ENCODE peak calls at places on chromosomes 16 and 17, in five cellular contexts. One of them, this sample, is unnamed.

GRCh38 chr17:76641501-76641900 is 2.1 kb downstream of the ST6GALNAC1 start:
- DNase-seq in heart right ventricle: no peak
- DNase-seq in MM.1S: no peak
- DNase-seq in neural progenitor cell: no peak
- DNase-seq in LNCaP clone FGC: peak; percentile 63
- DNase-seq in this sample: no peak

GRCh38 chr17:81044764-81045589 is 10.0 kb downstream of the BAIAP2 start:
- DNase-seq in heart right ventricle: peak; percentile 91
- DNase-seq in MM.1S: no peak
- DNase-seq in neural progenitor cell: no peak
- DNase-seq in LNCaP clone FGC: peak; percentile 74
- DNase-seq in this sample: no peak

GRCh38 chr17:80848449-80849102 is 143.1 kb upstream of the CHMP6 start:
- DNase-seq in heart right ventricle: no peak
- DNase-seq in MM.1S: no peak
- DNase-seq in neural progenitor cell: no peak
- DNase-seq in LNCaP clone FGC: no peak
- DNase-seq in this sample: no peak

GRCh38 chr17:9330903-9331272 is 244.7 kb downstream of the STX8 start:
- DNase-seq in heart right ventricle: no peak
- DNase-seq in MM.1S: no peak
- DNase-seq in neural progenitor cell: peak; percentile 59
- DNase-seq in LNCaP clone FGC: no peak
- DNase-seq in this sample: no peak

GRCh38 chr16:3292604-3293003 is 9.3 kb downstream of the ZNF263 start:
- DNase-seq in heart right ventricle: no peak
- DNase-seq in MM.1S: no peak
- DNase-seq in neural progenitor cell: no peak
- DNase-seq in LNCaP clone FGC: no peak
- DNase-seq in this sample: no peak

GRCh38 chr17:82528484-82529265 is 9.1 kb downstream of the FOXK2 start:
- DNase-seq in heart right ventricle: peak; percentile 40
- DNase-seq in MM.1S: no peak
- DNase-seq in neural progenitor cell: peak; percentile 52
- DNase-seq in LNCaP clone FGC: peak; percentile 92
- DNase-seq in this sample: no peak

GRCh38 chr17:39073916-39074315 is 77.5 kb downstream of the PLXDC1 start:
- DNase-seq in heart right ventricle: no peak
- DNase-seq in MM.1S: no peak
- DNase-seq in neural progenitor cell: no peak
- DNase-seq in LNCaP clone FGC: no peak
- DNase-seq in this sample: no peak

GRCh38 chr16:2856061-2856670 is 1.8 kb downstream of the PRSS22 start:
- DNase-seq in heart right ventricle: no peak
- DNase-seq in MM.1S: no peak
- DNase-seq in neural progenitor cell: no peak
- DNase-seq in LNCaP clone FGC: no peak
- DNase-seq in this sample: no peak

GRCh38 chr17:21191698-21192097 is 22.3 kb downstream of the TMEM11 start:
- DNase-seq in heart right ventricle: no peak
- DNase-seq in MM.1S: peak; percentile 18
- DNase-seq in neural progenitor cell: no peak
- DNase-seq in LNCaP clone FGC: no peak
- DNase-seq in this sample: no peak

GRCh38 chr16:1941162-1941923 is 1.7 kb downstream of the MSRB1 start:
- DNase-seq in heart right ventricle: no peak
- DNase-seq in MM.1S: no peak
- DNase-seq in neural progenitor cell: peak; percentile 58
- DNase-seq in LNCaP clone FGC: no peak
- DNase-seq in this sample: no peak

GRCh38 chr17:40092581-40092980 is 7.8 kb downstream of the NR1D1 start:
- DNase-seq in heart right ventricle: no peak
- DNase-seq in MM.1S: no peak
- DNase-seq in neural progenitor cell: no peak
- DNase-seq in LNCaP clone FGC: no peak
- DNase-seq in this sample: no peak

GRCh38 chr16:77468831-77469230 is 34.0 kb upstream of the ADAMTS18 start:
- DNase-seq in heart right ventricle: no peak
- DNase-seq in MM.1S: no peak
- DNase-seq in neural progenitor cell: peak; percentile 64
- DNase-seq in LNCaP clone FGC: no peak
- DNase-seq in this sample: no peak

GRCh38 chr16:83994087-83994486 is 26.0 kb downstream of the NECAB2 start:
- DNase-seq in heart right ventricle: no peak
- DNase-seq in MM.1S: no peak
- DNase-seq in neural progenitor cell: no peak
- DNase-seq in LNCaP clone FGC: no peak
- DNase-seq in this sample: no peak

GRCh38 chr17:1467898-1468492 is 12.0 kb upstream of the CRK start:
- DNase-seq in heart right ventricle: no peak
- DNase-seq in MM.1S: no peak
- DNase-seq in neural progenitor cell: peak; percentile 40
- DNase-seq in LNCaP clone FGC: no peak
- DNase-seq in this sample: no peak

GRCh38 chr16:86384980-86385379 is 125.3 kb upstream of the FOXF1 start:
- DNase-seq in heart right ventricle: no peak
- DNase-seq in MM.1S: no peak
- DNase-seq in neural progenitor cell: no peak
- DNase-seq in LNCaP clone FGC: no peak
- DNase-seq in this sample: no peak

GRCh38 chr16:57906385-57907316 is 64.3 kb downstream of the CNGB1 start:
- DNase-seq in heart right ventricle: peak; percentile 25
- DNase-seq in MM.1S: no peak
- DNase-seq in neural progenitor cell: peak; percentile 62
- DNase-seq in LNCaP clone FGC: no peak
- DNase-seq in this sample: no peak

GRCh38 chr16:74140557-74140956 is 156.1 kb upstream of the PSMD7 start:
- DNase-seq in heart right ventricle: no peak
- DNase-seq in MM.1S: no peak
- DNase-seq in neural progenitor cell: no peak
- DNase-seq in LNCaP clone FGC: no peak
- DNase-seq in this sample: no peak

DNA sequence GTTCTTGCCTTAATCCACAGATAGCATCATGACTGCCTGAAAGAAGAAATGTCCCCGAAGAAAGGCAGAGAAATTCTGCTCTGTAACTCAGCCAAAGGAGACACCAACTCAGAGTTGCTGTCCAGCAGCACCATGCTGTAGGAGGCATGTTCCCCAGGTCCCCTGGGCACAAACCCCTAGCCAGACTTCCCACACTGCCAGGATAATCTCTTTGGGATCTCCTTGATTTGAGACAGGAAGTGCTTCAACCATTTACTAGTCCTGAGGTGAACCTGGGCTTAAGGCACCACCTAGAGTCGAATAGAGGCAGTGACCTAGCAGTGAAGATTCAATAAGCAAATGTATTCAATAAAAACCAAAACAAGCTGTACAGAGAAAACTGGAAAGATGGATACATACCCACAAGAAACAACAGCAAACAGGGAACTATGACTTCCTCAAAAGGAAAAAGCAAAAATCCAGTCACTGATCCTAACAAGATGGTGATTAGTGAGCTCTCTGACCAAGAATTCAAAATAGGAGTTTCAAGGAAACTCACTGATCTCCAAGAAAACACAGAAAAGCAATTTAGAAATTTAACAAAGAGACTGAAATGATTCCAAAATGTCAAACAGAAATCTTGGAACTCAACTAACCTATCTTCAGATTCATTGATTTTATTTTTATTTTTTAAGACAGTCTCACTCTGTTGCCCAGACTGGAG is 5.7 kb downstream of the OR4D2 start:
- DNase-seq in heart right ventricle: no peak
- DNase-seq in MM.1S: peak; percentile 49
- DNase-seq in neural progenitor cell: peak; percentile 64
- DNase-seq in LNCaP clone FGC: peak; percentile 31
- DNase-seq in this sample: peak; percentile 58
- TF ChIP-seq CTCF in heart right ventricle: peak; percentile 46
- TF ChIP-seq CTCF in MM.1S: peak; percentile 68
- TF ChIP-seq CTCF in neural progenitor cell: peak; percentile 60
- TF ChIP-seq CTCF in LNCaP clone FGC: peak; percentile 63
- TF ChIP-seq CTCF in this sample: peak; percentile 23

GRCh38 chr17:63486317-63487013 is 9.6 kb downstream of the ACE start:
- DNase-seq in heart right ventricle: no peak
- DNase-seq in MM.1S: no peak
- DNase-seq in neural progenitor cell: no peak
- DNase-seq in LNCaP clone FGC: no peak
- DNase-seq in this sample: no peak

GRCh38 chr17:63482509-63482908 is 5.6 kb downstream of the ACE start:
- DNase-seq in heart right ventricle: no peak
- DNase-seq in MM.1S: no peak
- DNase-seq in neural progenitor cell: no peak
- DNase-seq in LNCaP clone FGC: no peak
- DNase-seq in this sample: no peak

GRCh38 chr17:63483038-63483437 is 6.2 kb downstream of the ACE start:
- DNase-seq in heart right ventricle: no peak
- DNase-seq in MM.1S: no peak
- DNase-seq in neural progenitor cell: no peak
- DNase-seq in LNCaP clone FGC: no peak
- DNase-seq in this sample: no peak

GRCh38 chr17:63481488-63481870 is 4.6 kb downstream of the ACE start:
- DNase-seq in heart right ventricle: no peak
- DNase-seq in MM.1S: no peak
- DNase-seq in neural progenitor cell: no peak
- DNase-seq in LNCaP clone FGC: no peak
- DNase-seq in this sample: no peak

GRCh38 chr17:63483655-63484575 is 7.1 kb downstream of the ACE start:
- DNase-seq in heart right ventricle: no peak
- DNase-seq in MM.1S: no peak
- DNase-seq in neural progenitor cell: no peak
- DNase-seq in LNCaP clone FGC: no peak
- DNase-seq in this sample: no peak
- TF ChIP-seq CTCF in heart right ventricle: no peak
- TF ChIP-seq CTCF in MM.1S: no peak
- TF ChIP-seq CTCF in neural progenitor cell: no peak
- TF ChIP-seq CTCF in LNCaP clone FGC: no peak
- TF ChIP-seq CTCF in this sample: no peak

DNA sequence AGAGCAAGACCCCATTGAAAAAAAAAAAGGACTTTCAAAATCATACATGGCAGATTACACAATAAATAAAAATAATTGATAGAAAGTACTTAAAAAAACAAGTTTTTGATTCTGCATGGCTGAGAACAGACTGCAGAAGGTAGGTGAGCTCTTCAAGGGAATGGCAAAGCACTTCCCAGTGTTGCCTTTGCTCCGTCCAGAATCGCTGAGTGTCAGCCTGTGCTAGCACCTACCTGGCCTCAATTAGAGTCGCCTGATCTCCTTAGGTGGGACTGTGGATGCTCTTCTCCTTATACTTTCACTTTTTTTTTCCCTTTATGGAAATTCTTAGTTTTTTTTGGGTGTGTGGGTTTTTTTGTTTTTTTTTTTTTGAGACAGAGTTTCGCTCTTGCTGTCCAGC is 6.0 kb upstream of the TMEM220 start:
- DNase-seq in heart right ventricle: no peak
- DNase-seq in MM.1S: no peak
- DNase-seq in neural progenitor cell: no peak
- DNase-seq in LNCaP clone FGC: no peak
- DNase-seq in this sample: no peak
- TF ChIP-seq CTCF in heart right ventricle: no peak
- TF ChIP-seq CTCF in MM.1S: no peak
- TF ChIP-seq CTCF in neural progenitor cell: no peak
- TF ChIP-seq CTCF in LNCaP clone FGC: no peak
- TF ChIP-seq CTCF in this sample: no peak

DNA sequence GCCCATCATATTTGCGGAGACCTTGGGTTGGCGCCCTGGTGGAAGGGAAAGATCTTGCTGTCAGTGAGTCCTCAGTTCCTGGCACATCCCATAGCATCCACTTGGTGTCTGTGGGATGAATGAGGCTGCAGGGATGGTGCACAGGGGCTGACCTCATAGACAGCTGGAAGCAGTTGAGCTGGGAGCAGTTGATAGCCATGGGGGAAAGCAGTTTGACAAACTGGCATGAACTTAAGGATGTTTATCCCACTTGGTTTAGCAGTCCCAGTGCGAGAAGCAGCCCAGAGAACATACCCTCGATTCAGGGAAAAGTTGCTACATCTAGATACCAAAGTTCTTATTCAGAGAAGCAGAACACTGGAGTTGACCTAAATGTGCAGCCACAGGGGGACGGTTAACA is 80.7 kb downstream of the SNX29 start:
- DNase-seq in heart right ventricle: no peak
- DNase-seq in MM.1S: no peak
- DNase-seq in neural progenitor cell: no peak
- DNase-seq in LNCaP clone FGC: no peak
- DNase-seq in this sample: no peak
- TF ChIP-seq CTCF in heart right ventricle: no peak
- TF ChIP-seq CTCF in MM.1S: no peak
- TF ChIP-seq CTCF in neural progenitor cell: no peak
- TF ChIP-seq CTCF in LNCaP clone FGC: no peak
- TF ChIP-seq CTCF in this sample: no peak

GRCh38 chr16:17259751-17260270 is 210.9 kb downstream of the XYLT1 start:
- DNase-seq in heart right ventricle: no peak
- DNase-seq in MM.1S: no peak
- DNase-seq in neural progenitor cell: no peak
- DNase-seq in LNCaP clone FGC: no peak
- DNase-seq in this sample: no peak

GRCh38 chr16:17258848-17259713 is 211.7 kb downstream of the XYLT1 start:
- DNase-seq in heart right ventricle: no peak
- DNase-seq in MM.1S: peak; percentile 87
- DNase-seq in neural progenitor cell: no peak
- DNase-seq in LNCaP clone FGC: no peak
- DNase-seq in this sample: peak; percentile 77

GRCh38 chr16:17260271-17260849 is 210.4 kb downstream of the XYLT1 start:
- DNase-seq in heart right ventricle: no peak
- DNase-seq in MM.1S: no peak
- DNase-seq in neural progenitor cell: no peak
- DNase-seq in LNCaP clone FGC: no peak
- DNase-seq in this sample: no peak

GRCh38 chr16:17257426-17257825 is 213.3 kb downstream of the XYLT1 start:
- DNase-seq in heart right ventricle: no peak
- DNase-seq in MM.1S: no peak
- DNase-seq in neural progenitor cell: no peak
- DNase-seq in LNCaP clone FGC: no peak
- DNase-seq in this sample: no peak

GRCh38 chr16:17258077-17258599 is 212.6 kb downstream of the XYLT1 start:
- DNase-seq in heart right ventricle: no peak
- DNase-seq in MM.1S: no peak
- DNase-seq in neural progenitor cell: no peak
- DNase-seq in LNCaP clone FGC: no peak
- DNase-seq in this sample: no peak
- TF ChIP-seq CTCF in heart right ventricle: no peak
- TF ChIP-seq CTCF in MM.1S: no peak
- TF ChIP-seq CTCF in neural progenitor cell: no peak
- TF ChIP-seq CTCF in LNCaP clone FGC: no peak
- TF ChIP-seq CTCF in this sample: no peak